ENCODE peak calls at places on chromosome 1, in six cellular contexts. F, M, R, Q, D and N are unnamed samples.

GRCh38 chr1:109719337-109719837 is 7.3 kb downstream of the GSTM5 start:
- DNase-seq in M (no peak), R (no peak), D (no peak), F (peak; percentile 71), Q (peak; percentile 57), N (no peak)

GRCh38 chr1:27455166-27455811 is 34.7 kb downstream of the WASF2 start:
- DNase-seq in F (no peak), R (peak; percentile 53), Q (no peak), D (peak; percentile 8), M (peak; percentile 26), N (no peak)

GRCh38 chr1:903721-904270 is 19.9 kb upstream of the SAMD11 start:
- DNase-seq in D (no peak), R (peak; percentile 59), M (no peak), F (no peak), Q (no peak), N (peak; percentile 67)

GRCh38 chr1:176241385-176242015 is 34.4 kb upstream of the COP1 start:
- DNase-seq in F (peak; percentile 87), Q (peak; percentile 95), M (no peak), D (no peak), R (no peak), N (no peak)

GRCh38 chr1:116832268-116832931 is 77.3 kb upstream of the PTGFRN start:
- DNase-seq in R (no peak), Q (no peak), F (no peak), M (no peak), D (no peak), N (no peak)

GRCh38 chr1:227320476-227320875 is 2.2 kb upstream of the CDC42BPA start:
- DNase-seq in D (no peak), M (no peak), Q (no peak), F (no peak), R (no peak), N (no peak)

GRCh38 chr1:153357853-153358690 is at the start of gene S100A9:
- DNase-seq in F (no peak), D (no peak), R (peak; percentile 50), Q (no peak), M (no peak), N (peak; percentile 25)

GRCh38 chr1:226001852-226002666 is 2.9 kb upstream of the SDE2 start:
- DNase-seq in D (peak; percentile 63), M (peak; percentile 54), Q (no peak), F (peak; percentile 81), R (peak; percentile 73), N (no peak)

GRCh38 chr1:241888232-241888631 is 40.2 kb downstream of the EXO1 start:
- DNase-seq in M (no peak), F (peak; percentile 29), D (no peak), Q (peak; percentile 88), R (no peak), N (no peak)

GRCh38 chr1:162145280-162145965 is 75.9 kb downstream of the NOS1AP start:
- DNase-seq in Q (no peak), M (no peak), R (no peak), D (no peak), F (no peak), N (no peak)

GRCh38 chr1:29259802-29260441 is 23.6 kb downstream of the PTPRU start:
- DNase-seq in M (peak; percentile 52), Q (no peak), D (no peak), R (peak; percentile 73), F (peak; percentile 66), N (no peak)

GRCh38 chr1:173269490-173270230 is 62.5 kb upstream of the TNFSF4 start:
- DNase-seq in M (no peak), F (peak; percentile 98), D (no peak), R (no peak), Q (peak; percentile 89), N (no peak)

GRCh38 chr1:44602675-44603610 is 71.3 kb downstream of the TMEM53 start:
- DNase-seq in Q (no peak), M (no peak), F (no peak), R (no peak), D (no peak), N (no peak)

GRCh38 chr1:181551249-181551648 is 67.9 kb downstream of the CACNA1E start:
- DNase-seq in Q (no peak), R (no peak), D (no peak), F (no peak), M (peak; percentile 91), N (no peak)

GRCh38 chr1:29050141-29050540 is 73.6 kb downstream of the TMEM200B start:
- DNase-seq in Q (no peak), D (no peak), R (no peak), M (no peak), F (peak; percentile 15), N (no peak)

GRCh38 chr1:150895618-150896017 is 8.7 kb downstream of the CTXND2 start:
- DNase-seq in R (no peak), D (no peak), Q (peak; percentile 49), F (peak; percentile 46), M (no peak), N (no peak)